ENCODE peak calls at places on chromosome 3, in five cellular contexts. One of them, this sample, is unnamed.

GRCh38 chr3:163916596-163917560 is 1161.4 kb downstream of the SI start:
- DNase-seq in fibroblast of villous mesenchyme: no peak
- DNase-seq in foreskin keratinocyte: no peak
- DNase-seq in NCI-H1417: peak
- DNase-seq in WTC11: no peak
- DNase-seq in this sample: no peak

GRCh38 chr3:124730920-124731297 is 657 bp downstream of the UMPS start:
- DNase-seq in NCI-H1417: no peak
- DNase-seq in fibroblast of villous mesenchyme: no peak
- DNase-seq in WTC11: no peak
- DNase-seq in foreskin keratinocyte: no peak
- DNase-seq in this sample: no peak

GRCh38 chr3:184234224-184234623 is 4.8 kb downstream of the VWA5B2 start:
- DNase-seq in WTC11: no peak
- DNase-seq in NCI-H1417: no peak
- DNase-seq in fibroblast of villous mesenchyme: peak
- DNase-seq in foreskin keratinocyte: peak
- DNase-seq in this sample: peak

GRCh38 chr3:32685604-32686185 is 707 bp downstream of the CNOT10 start:
- DNase-seq in NCI-H1417: no peak
- DNase-seq in foreskin keratinocyte: peak
- DNase-seq in fibroblast of villous mesenchyme: peak
- DNase-seq in WTC11: no peak
- DNase-seq in this sample: peak

GRCh38 chr3:106379251-106379750 is 510.5 kb upstream of the CBLB start:
- DNase-seq in foreskin keratinocyte: peak
- DNase-seq in WTC11: no peak
- DNase-seq in fibroblast of villous mesenchyme: no peak
- DNase-seq in NCI-H1417: no peak
- DNase-seq in this sample: no peak

GRCh38 chr3:30421261-30421660 is 185.1 kb upstream of the TGFBR2 start:
- DNase-seq in NCI-H1417: no peak
- DNase-seq in WTC11: no peak
- DNase-seq in foreskin keratinocyte: peak
- DNase-seq in fibroblast of villous mesenchyme: peak
- DNase-seq in this sample: peak

GRCh38 chr3:193768069-193768391 is 175.0 kb downstream of the OPA1 start:
- DNase-seq in WTC11: no peak
- DNase-seq in NCI-H1417: no peak
- DNase-seq in fibroblast of villous mesenchyme: no peak
- DNase-seq in foreskin keratinocyte: peak
- DNase-seq in this sample: peak

GRCh38 chr3:17195856-17196604 is 311.3 kb downstream of the PLCL2 start:
- DNase-seq in WTC11: no peak
- DNase-seq in NCI-H1417: no peak
- DNase-seq in fibroblast of villous mesenchyme: peak
- DNase-seq in foreskin keratinocyte: no peak
- DNase-seq in this sample: no peak

GRCh38 chr3:96022676-96023075 is 791.7 kb upstream of the EPHA6 start:
- DNase-seq in fibroblast of villous mesenchyme: no peak
- DNase-seq in foreskin keratinocyte: no peak
- DNase-seq in NCI-H1417: no peak
- DNase-seq in WTC11: no peak
- DNase-seq in this sample: no peak